ENCODE peak calls at places on chromosome 13, in eight cellular contexts. One of them, this sample, is unnamed.

GRCh38 chr13:101341464-101341863 is 74.8 kb downstream of the NALCN start:
- DNase-seq in tibial nerve: no peak
- DNase-seq in thyroid gland: no peak
- DNase-seq in A549: no peak
- DNase-seq in IMR-90: peak
- DNase-seq in gastrocnemius medialis: no peak
- DNase-seq in lower leg skin: no peak
- DNase-seq in esophagus squamous epithelium: no peak
- DNase-seq in this sample: no peak

GRCh38 chr13:75633285-75633684 is 2.8 kb upstream of the LMO7 start:
- DNase-seq in tibial nerve: no peak
- DNase-seq in thyroid gland: no peak
- DNase-seq in A549: no peak
- DNase-seq in IMR-90: peak
- DNase-seq in gastrocnemius medialis: no peak
- DNase-seq in lower leg skin: no peak
- DNase-seq in esophagus squamous epithelium: no peak
- DNase-seq in this sample: no peak

GRCh38 chr13:19596960-19597361 is 35.6 kb upstream of the TPTE2 start:
- DNase-seq in tibial nerve: no peak
- DNase-seq in thyroid gland: no peak
- DNase-seq in A549: peak
- DNase-seq in IMR-90: peak
- DNase-seq in gastrocnemius medialis: no peak
- DNase-seq in lower leg skin: no peak
- DNase-seq in esophagus squamous epithelium: no peak
- DNase-seq in this sample: no peak

GRCh38 chr13:51988988-51989618 is 22.1 kb downstream of the ATP7B start:
- DNase-seq in tibial nerve: no peak
- DNase-seq in thyroid gland: no peak
- DNase-seq in A549: no peak
- DNase-seq in IMR-90: no peak
- DNase-seq in gastrocnemius medialis: no peak
- DNase-seq in lower leg skin: no peak
- DNase-seq in esophagus squamous epithelium: no peak
- DNase-seq in this sample: no peak

GRCh38 chr13:114101325-114101821 is 31.1 kb downstream of the RASA3 start:
- DNase-seq in tibial nerve: no peak
- DNase-seq in thyroid gland: peak
- DNase-seq in A549: no peak
- DNase-seq in IMR-90: no peak
- DNase-seq in gastrocnemius medialis: no peak
- DNase-seq in lower leg skin: no peak
- DNase-seq in esophagus squamous epithelium: no peak
- DNase-seq in this sample: peak

GRCh38 chr13:28819748-28820098 is 416 bp upstream of the MTUS2 start:
- DNase-seq in tibial nerve: no peak
- DNase-seq in thyroid gland: peak
- DNase-seq in A549: peak
- DNase-seq in IMR-90: peak
- DNase-seq in gastrocnemius medialis: no peak
- DNase-seq in lower leg skin: no peak
- DNase-seq in esophagus squamous epithelium: no peak
- DNase-seq in this sample: peak

GRCh38 chr13:110307697-110308376 is 753 bp downstream of the COL4A2 start:
- DNase-seq in tibial nerve: no peak
- DNase-seq in thyroid gland: peak
- DNase-seq in A549: no peak
- DNase-seq in IMR-90: peak
- DNase-seq in gastrocnemius medialis: no peak
- DNase-seq in lower leg skin: no peak
- DNase-seq in esophagus squamous epithelium: no peak
- DNase-seq in this sample: no peak

GRCh38 chr13:76331948-76332712 is 554.1 kb downstream of the KCTD12 start:
- DNase-seq in tibial nerve: no peak
- DNase-seq in thyroid gland: no peak
- DNase-seq in A549: no peak
- DNase-seq in IMR-90: peak
- DNase-seq in gastrocnemius medialis: no peak
- DNase-seq in lower leg skin: no peak
- DNase-seq in esophagus squamous epithelium: no peak
- DNase-seq in this sample: no peak

GRCh38 chr13:28735481-28736029 is 16.8 kb upstream of the SLC46A3 start:
- DNase-seq in tibial nerve: no peak
- DNase-seq in thyroid gland: no peak
- DNase-seq in A549: no peak
- DNase-seq in IMR-90: no peak
- DNase-seq in gastrocnemius medialis: no peak
- DNase-seq in lower leg skin: no peak
- DNase-seq in esophagus squamous epithelium: no peak
- DNase-seq in this sample: no peak

GRCh38 chr13:95541911-95542484 is 10.5 kb upstream of the CLDN10 start:
- DNase-seq in tibial nerve: no peak
- DNase-seq in thyroid gland: no peak
- DNase-seq in A549: no peak
- DNase-seq in IMR-90: no peak
- DNase-seq in gastrocnemius medialis: no peak
- DNase-seq in lower leg skin: no peak
- DNase-seq in esophagus squamous epithelium: no peak
- DNase-seq in this sample: no peak

GRCh38 chr13:26929971-26930730 is 169.6 kb upstream of the GPR12 start:
- DNase-seq in tibial nerve: peak
- DNase-seq in thyroid gland: peak
- DNase-seq in A549: peak
- DNase-seq in IMR-90: peak
- DNase-seq in gastrocnemius medialis: no peak
- DNase-seq in lower leg skin: peak
- DNase-seq in esophagus squamous epithelium: no peak
- DNase-seq in this sample: peak

GRCh38 chr13:102798653-102799543 is at the start of the genes BIVM and POGLUT2:
- DNase-seq in tibial nerve: peak
- DNase-seq in thyroid gland: peak
- DNase-seq in A549: peak
- DNase-seq in IMR-90: peak
- DNase-seq in gastrocnemius medialis: peak
- DNase-seq in lower leg skin: peak
- DNase-seq in esophagus squamous epithelium: peak
- DNase-seq in this sample: peak
- TF ChIP-seq POLR2A in tibial nerve: no peak
- TF ChIP-seq POLR2A in thyroid gland: no peak
- TF ChIP-seq POLR2A in A549: peak
- TF ChIP-seq POLR2A in IMR-90: no peak
- TF ChIP-seq POLR2A in gastrocnemius medialis: no peak
- TF ChIP-seq POLR2A in lower leg skin: no peak
- TF ChIP-seq POLR2A in esophagus squamous epithelium: no peak
- TF ChIP-seq POLR2A in this sample: peak

DNA sequence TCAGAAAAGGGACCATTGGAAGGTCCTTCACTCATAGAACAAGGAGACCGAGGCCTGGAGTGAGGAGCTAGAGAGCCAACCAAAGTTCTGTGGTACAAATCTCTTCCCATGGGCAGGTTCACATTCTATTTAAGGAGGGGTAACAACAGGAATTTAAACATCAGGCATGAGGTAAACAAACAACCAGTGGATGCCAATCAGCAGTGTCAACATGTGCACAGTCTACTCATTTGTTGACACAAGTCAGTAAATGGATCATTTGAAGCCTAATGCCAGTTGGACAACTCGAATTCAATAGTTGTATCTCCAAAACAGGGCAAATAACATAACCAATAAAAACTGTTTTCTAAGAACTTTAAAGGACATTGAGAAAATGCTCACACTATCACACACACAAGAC is 6.3 kb upstream of the DOCK9 start:
- DNase-seq in tibial nerve: no peak
- DNase-seq in thyroid gland: no peak
- DNase-seq in A549: no peak
- DNase-seq in IMR-90: no peak
- DNase-seq in gastrocnemius medialis: no peak
- DNase-seq in lower leg skin: no peak
- DNase-seq in esophagus squamous epithelium: no peak
- DNase-seq in this sample: no peak
- TF ChIP-seq POLR2A in tibial nerve: no peak
- TF ChIP-seq POLR2A in thyroid gland: no peak
- TF ChIP-seq POLR2A in A549: no peak
- TF ChIP-seq POLR2A in IMR-90: no peak
- TF ChIP-seq POLR2A in gastrocnemius medialis: no peak
- TF ChIP-seq POLR2A in lower leg skin: no peak
- TF ChIP-seq POLR2A in esophagus squamous epithelium: no peak
- TF ChIP-seq POLR2A in this sample: no peak

GRCh38 chr13:41311607-41312500 is 787 bp downstream of the NAA16 start:
- DNase-seq in tibial nerve: peak
- DNase-seq in thyroid gland: peak
- DNase-seq in A549: no peak
- DNase-seq in IMR-90: peak
- DNase-seq in gastrocnemius medialis: no peak
- DNase-seq in lower leg skin: no peak
- DNase-seq in esophagus squamous epithelium: no peak
- DNase-seq in this sample: peak
- TF ChIP-seq POLR2A in tibial nerve: no peak
- TF ChIP-seq POLR2A in thyroid gland: no peak
- TF ChIP-seq POLR2A in A549: no peak
- TF ChIP-seq POLR2A in IMR-90: no peak
- TF ChIP-seq POLR2A in gastrocnemius medialis: no peak
- TF ChIP-seq POLR2A in lower leg skin: no peak
- TF ChIP-seq POLR2A in esophagus squamous epithelium: no peak
- TF ChIP-seq POLR2A in this sample: no peak

GRCh38 chr13:46171223-46171622 is 10.8 kb downstream of the LCP1 start:
- DNase-seq in tibial nerve: no peak
- DNase-seq in thyroid gland: no peak
- DNase-seq in A549: no peak
- DNase-seq in IMR-90: no peak
- DNase-seq in gastrocnemius medialis: no peak
- DNase-seq in lower leg skin: no peak
- DNase-seq in esophagus squamous epithelium: no peak
- DNase-seq in this sample: no peak

GRCh38 chr13:46172531-46172991 is 9.4 kb downstream of the LCP1 start:
- DNase-seq in tibial nerve: no peak
- DNase-seq in thyroid gland: no peak
- DNase-seq in A549: no peak
- DNase-seq in IMR-90: no peak
- DNase-seq in gastrocnemius medialis: no peak
- DNase-seq in lower leg skin: no peak
- DNase-seq in esophagus squamous epithelium: no peak
- DNase-seq in this sample: no peak

GRCh38 chr13:46170687-46171086 is 11.3 kb downstream of the LCP1 start:
- DNase-seq in tibial nerve: no peak
- DNase-seq in thyroid gland: no peak
- DNase-seq in A549: no peak
- DNase-seq in IMR-90: no peak
- DNase-seq in gastrocnemius medialis: no peak
- DNase-seq in lower leg skin: no peak
- DNase-seq in esophagus squamous epithelium: no peak
- DNase-seq in this sample: no peak

GRCh38 chr13:46170268-46170667 is 11.7 kb downstream of the LCP1 start:
- DNase-seq in tibial nerve: no peak
- DNase-seq in thyroid gland: no peak
- DNase-seq in A549: no peak
- DNase-seq in IMR-90: no peak
- DNase-seq in gastrocnemius medialis: no peak
- DNase-seq in lower leg skin: no peak
- DNase-seq in esophagus squamous epithelium: no peak
- DNase-seq in this sample: no peak

GRCh38 chr13:46171739-46172138 is 10.2 kb downstream of the LCP1 start:
- DNase-seq in tibial nerve: no peak
- DNase-seq in thyroid gland: no peak
- DNase-seq in A549: no peak
- DNase-seq in IMR-90: no peak
- DNase-seq in gastrocnemius medialis: no peak
- DNase-seq in lower leg skin: no peak
- DNase-seq in esophagus squamous epithelium: no peak
- DNase-seq in this sample: no peak
- TF ChIP-seq POLR2A in tibial nerve: no peak
- TF ChIP-seq POLR2A in thyroid gland: no peak
- TF ChIP-seq POLR2A in A549: no peak
- TF ChIP-seq POLR2A in IMR-90: no peak
- TF ChIP-seq POLR2A in gastrocnemius medialis: no peak
- TF ChIP-seq POLR2A in lower leg skin: no peak
- TF ChIP-seq POLR2A in esophagus squamous epithelium: no peak
- TF ChIP-seq POLR2A in this sample: no peak

GRCh38 chr13:99197257-99197651 is 3.4 kb upstream of the UBAC2 start:
- DNase-seq in tibial nerve: no peak
- DNase-seq in thyroid gland: no peak
- DNase-seq in A549: no peak
- DNase-seq in IMR-90: no peak
- DNase-seq in gastrocnemius medialis: no peak
- DNase-seq in lower leg skin: peak
- DNase-seq in esophagus squamous epithelium: no peak
- DNase-seq in this sample: no peak
- TF ChIP-seq POLR2A in tibial nerve: no peak
- TF ChIP-seq POLR2A in thyroid gland: no peak
- TF ChIP-seq POLR2A in A549: no peak
- TF ChIP-seq POLR2A in IMR-90: no peak
- TF ChIP-seq POLR2A in gastrocnemius medialis: no peak
- TF ChIP-seq POLR2A in lower leg skin: no peak
- TF ChIP-seq POLR2A in esophagus squamous epithelium: no peak
- TF ChIP-seq POLR2A in this sample: no peak

GRCh38 chr13:30692108-30692507 is 43.2 kb upstream of the ALOX5AP start:
- DNase-seq in tibial nerve: no peak
- DNase-seq in thyroid gland: no peak
- DNase-seq in A549: no peak
- DNase-seq in IMR-90: no peak
- DNase-seq in gastrocnemius medialis: no peak
- DNase-seq in lower leg skin: no peak
- DNase-seq in esophagus squamous epithelium: no peak
- DNase-seq in this sample: no peak

GRCh38 chr13:30689752-30690151 is 45.6 kb upstream of the ALOX5AP start:
- DNase-seq in tibial nerve: no peak
- DNase-seq in thyroid gland: no peak
- DNase-seq in A549: no peak
- DNase-seq in IMR-90: no peak
- DNase-seq in gastrocnemius medialis: no peak
- DNase-seq in lower leg skin: no peak
- DNase-seq in esophagus squamous epithelium: no peak
- DNase-seq in this sample: no peak

GRCh38 chr13:30685987-30686386 is 49.4 kb upstream of the ALOX5AP start:
- DNase-seq in tibial nerve: no peak
- DNase-seq in thyroid gland: no peak
- DNase-seq in A549: no peak
- DNase-seq in IMR-90: no peak
- DNase-seq in gastrocnemius medialis: no peak
- DNase-seq in lower leg skin: no peak
- DNase-seq in esophagus squamous epithelium: no peak
- DNase-seq in this sample: no peak

GRCh38 chr13:30685320-30685859 is 50.0 kb upstream of the ALOX5AP start:
- DNase-seq in tibial nerve: no peak
- DNase-seq in thyroid gland: no peak
- DNase-seq in A549: no peak
- DNase-seq in IMR-90: no peak
- DNase-seq in gastrocnemius medialis: no peak
- DNase-seq in lower leg skin: no peak
- DNase-seq in esophagus squamous epithelium: no peak
- DNase-seq in this sample: no peak

GRCh38 chr13:30690282-30691188 is 44.8 kb upstream of the ALOX5AP start:
- DNase-seq in tibial nerve: peak
- DNase-seq in thyroid gland: peak
- DNase-seq in A549: peak
- DNase-seq in IMR-90: peak
- DNase-seq in gastrocnemius medialis: peak
- DNase-seq in lower leg skin: peak
- DNase-seq in esophagus squamous epithelium: no peak
- DNase-seq in this sample: peak
- TF ChIP-seq POLR2A in tibial nerve: no peak
- TF ChIP-seq POLR2A in thyroid gland: no peak
- TF ChIP-seq POLR2A in A549: no peak
- TF ChIP-seq POLR2A in IMR-90: peak
- TF ChIP-seq POLR2A in gastrocnemius medialis: peak
- TF ChIP-seq POLR2A in lower leg skin: no peak
- TF ChIP-seq POLR2A in esophagus squamous epithelium: no peak
- TF ChIP-seq POLR2A in this sample: no peak

GRCh38 chr13:99356216-99357089 is 49.3 kb upstream of the GPR183 start:
- DNase-seq in tibial nerve: peak
- DNase-seq in thyroid gland: no peak
- DNase-seq in A549: no peak
- DNase-seq in IMR-90: peak
- DNase-seq in gastrocnemius medialis: no peak
- DNase-seq in lower leg skin: peak
- DNase-seq in esophagus squamous epithelium: no peak
- DNase-seq in this sample: no peak
- TF ChIP-seq POLR2A in tibial nerve: no peak
- TF ChIP-seq POLR2A in thyroid gland: no peak
- TF ChIP-seq POLR2A in A549: no peak
- TF ChIP-seq POLR2A in IMR-90: no peak
- TF ChIP-seq POLR2A in gastrocnemius medialis: no peak
- TF ChIP-seq POLR2A in lower leg skin: no peak
- TF ChIP-seq POLR2A in esophagus squamous epithelium: no peak
- TF ChIP-seq POLR2A in this sample: no peak

This sample was measured in right lobe of liver.